ENCODE peak calls at places on chromosomes 4 and X, in five cellular contexts. C, W, E, J and V are unnamed samples.

GRCh38 chr4:114208747-114209146 is 229.3 kb upstream of the ARSJ start:
- DNase-seq in W (no peak), C (no peak), E (peak; percentile 7), J (no peak), V (no peak)

GRCh38 chr4:146450524-146450923 is 71.2 kb downstream of the SLC10A7 start:
- DNase-seq in J (no peak), E (no peak), C (peak; percentile 30), W (no peak), V (no peak)

GRCh38 chr4:108940086-108941033 is 177.5 kb upstream of the ETNPPL start:
- DNase-seq in C (no peak), W (peak; percentile 72), E (no peak), J (no peak), V (no peak)

GRCh38 chrX:39163585-39163984 is 362.3 kb downstream of the MID1IP1 start:
- DNase-seq in E (no peak), J (no peak), C (peak; percentile 37), W (no peak), V (no peak)

GRCh38 chrX:10685923-10686595 is 65.7 kb upstream of the MID1 start:
- DNase-seq in C (no peak), W (peak; percentile 3), E (no peak), J (no peak), V (no peak)

GRCh38 chrX:121902463-121902862 is 855.1 kb downstream of the GLUD2 start:
- DNase-seq in C (no peak), E (no peak), J (no peak), W (no peak), V (no peak)

GRCh38 chr4:68152411-68152810 is 22.7 kb upstream of the TMPRSS11F start:
- DNase-seq in C (no peak), J (no peak), E (no peak), W (peak; percentile 5), V (no peak)

GRCh38 chrX:118346258-118347094 is 570 bp downstream of the WDR44 start:
- DNase-seq in W (peak; percentile 46), E (no peak), J (peak; percentile 15), C (peak; percentile 64), V (peak; percentile 72)

GRCh38 chrX:53584891-53585290 is 101.6 kb downstream of the HUWE1 start:
- DNase-seq in E (no peak), J (no peak), W (no peak), C (no peak), V (no peak)

GRCh38 chr4:138348055-138348454 is 105.9 kb upstream of the SLC7A11 start:
- DNase-seq in J (no peak), C (no peak), W (peak; percentile 43), E (no peak), V (no peak)

GRCh38 chrX:93422693-93423092 is 250.7 kb downstream of the NAP1L3 start:
- DNase-seq in E (no peak), J (peak; percentile 6), W (peak; percentile 13), C (peak; percentile 20), V (no peak)

GRCh38 chr4:112287258-112287873 is 1.7 kb upstream of the TIFA start:
- DNase-seq in J (no peak), C (peak; percentile 75), E (no peak), W (no peak), V (no peak)

GRCh38 chrX:53486285-53486684 is 52.1 kb upstream of the HSD17B10 start:
- DNase-seq in J (no peak), W (no peak), C (no peak), E (no peak), V (no peak)

GRCh38 chr4:157220026-157220881 is at the start of gene GRIA2:
- DNase-seq in C (peak; percentile 1), W (no peak), E (no peak), J (peak; percentile 61), V (no peak)

GRCh38 chr4:113636877-113637276 is 124.7 kb downstream of the CAMK2D start:
- DNase-seq in C (peak; percentile 64), J (no peak), W (peak; percentile 44), E (no peak), V (no peak)

GRCh38 chrX:123833387-123833786 is 26.5 kb upstream of the XIAP start:
- DNase-seq in J (peak; percentile 8), W (peak; percentile 59), E (no peak), C (peak; percentile 70), V (peak; percentile 71)

GRCh38 chr4:6779667-6780565 is 2.6 kb upstream of the KIAA0232 start:
- DNase-seq in J (peak; percentile 82), C (peak; percentile 47), E (no peak), W (no peak), V (no peak)

GRCh38 chrX:152231106-152231505 is 92.7 kb upstream of the MAGEA10 start:
- DNase-seq in E (no peak), C (no peak), W (no peak), J (no peak), V (no peak)

GRCh38 chr4:85370400-85371032 is 104.4 kb upstream of the ARHGAP24 start:
- DNase-seq in E (no peak), C (peak; percentile 16), J (peak; percentile 38), W (peak; percentile 21), V (no peak)

GRCh38 chr4:7661846-7662506 is 227.2 kb upstream of the PSAPL1 start:
- DNase-seq in C (no peak), J (no peak), E (no peak), W (no peak), V (no peak)

GRCh38 chr4:113700602-113701150 is 60.9 kb downstream of the CAMK2D start:
- DNase-seq in E (no peak), C (no peak), J (no peak), W (no peak), V (no peak)

GRCh38 chrX:119759333-119759766 is 962 bp downstream of the SOWAHD start:
- DNase-seq in C (no peak), W (no peak), J (no peak), E (no peak), V (no peak)

GRCh38 chr4:38313999-38314561 is 349.9 kb upstream of the KLF3 start:
- DNase-seq in C (no peak), W (peak; percentile 73), E (no peak), J (no peak), V (no peak)

GRCh38 chr4:30866907-30867306 is 146.7 kb downstream of the PCDH7 start:
- DNase-seq in E (no peak), W (no peak), J (no peak), C (no peak), V (no peak)

GRCh38 chrX:119721487-119721886 is 28.5 kb upstream of the SEPTIN6 start:
- DNase-seq in J (no peak), C (no peak), W (peak; percentile 18), E (no peak), V (no peak)

GRCh38 chr4:5979981-5980380 is 38.2 kb downstream of the C4orf50 start:
- DNase-seq in J (peak; percentile 69), C (no peak), W (no peak), E (no peak), V (no peak)

GRCh38 chrX:20435913-20436312 is 169.2 kb upstream of the RPS6KA3 start:
- DNase-seq in C (no peak), E (no peak), W (no peak), J (no peak), V (no peak)

GRCh38 chr4:34094114-34094513 is 2150.2 kb downstream of the ARAP2 start:
- DNase-seq in E (no peak), C (no peak), J (no peak), W (no peak), V (no peak)